ENCODE peak calls at places on chromosomes 7 and 10, in seven cellular contexts. One of them, this sample, is unnamed.

GRCh38 chr10:78729810-78730209 is 339.0 kb upstream of the ZMIZ1 start:
- DNase-seq in heart right ventricle: no peak
- DNase-seq in GM23248: no peak
- DNase-seq in endodermal cell: no peak
- DNase-seq in H1: no peak
- DNase-seq in MG63: no peak
- DNase-seq in small intestine: no peak
- DNase-seq in this sample: no peak

GRCh38 chr7:78473011-78473410 is 674.4 kb downstream of the PHTF2 start:
- DNase-seq in H1: no peak
- DNase-seq in heart right ventricle: no peak
- DNase-seq in MG63: no peak
- DNase-seq in endodermal cell: no peak
- DNase-seq in small intestine: no peak
- DNase-seq in GM23248: peak; percentile 60
- DNase-seq in this sample: no peak

GRCh38 chr10:19819419-19820033 is 3.3 kb downstream of the PLXDC2 start:
- DNase-seq in MG63: no peak
- DNase-seq in endodermal cell: no peak
- DNase-seq in H1: no peak
- DNase-seq in small intestine: peak; percentile 80
- DNase-seq in GM23248: peak; percentile 65
- DNase-seq in heart right ventricle: peak; percentile 78
- DNase-seq in this sample: no peak

GRCh38 chr10:102815790-102816549 is 21.2 kb downstream of the CYP17A1 start:
- DNase-seq in MG63: no peak
- DNase-seq in H1: no peak
- DNase-seq in small intestine: no peak
- DNase-seq in endodermal cell: no peak
- DNase-seq in GM23248: peak; percentile 88
- DNase-seq in heart right ventricle: peak; percentile 81
- DNase-seq in this sample: peak; percentile 80

GRCh38 chr10:126302831-126303230 is 85.4 kb downstream of the ADAM12 start:
- DNase-seq in small intestine: no peak
- DNase-seq in endodermal cell: no peak
- DNase-seq in H1: no peak
- DNase-seq in GM23248: peak; percentile 9
- DNase-seq in heart right ventricle: no peak
- DNase-seq in MG63: no peak
- DNase-seq in this sample: no peak

GRCh38 chr7:20562461-20562860 is 53.0 kb upstream of the ABCB5 start:
- DNase-seq in H1: no peak
- DNase-seq in GM23248: no peak
- DNase-seq in MG63: no peak
- DNase-seq in endodermal cell: no peak
- DNase-seq in heart right ventricle: no peak
- DNase-seq in small intestine: no peak
- DNase-seq in this sample: no peak

GRCh38 chr7:145219461-145219860 is 383.6 kb upstream of the TPK1 start:
- DNase-seq in MG63: peak; percentile 67
- DNase-seq in heart right ventricle: no peak
- DNase-seq in small intestine: no peak
- DNase-seq in GM23248: no peak
- DNase-seq in H1: no peak
- DNase-seq in endodermal cell: no peak
- DNase-seq in this sample: no peak

GRCh38 chr7:8260871-8261707 is 878 bp downstream of the ICA1 start:
- DNase-seq in endodermal cell: no peak
- DNase-seq in small intestine: peak; percentile 70
- DNase-seq in heart right ventricle: peak; percentile 75
- DNase-seq in GM23248: peak; percentile 18
- DNase-seq in MG63: peak; percentile 29
- DNase-seq in H1: no peak
- DNase-seq in this sample: peak; percentile 80

GRCh38 chr7:104362756-104363155 is 34.4 kb downstream of the LHFPL3 start:
- DNase-seq in MG63: no peak
- DNase-seq in endodermal cell: no peak
- DNase-seq in heart right ventricle: no peak
- DNase-seq in small intestine: no peak
- DNase-seq in GM23248: no peak
- DNase-seq in H1: no peak
- DNase-seq in this sample: no peak

GRCh38 chr10:99930731-99931550 is 78.8 kb downstream of the DNMBP start:
- DNase-seq in H1: no peak
- DNase-seq in small intestine: peak; percentile 98
- DNase-seq in MG63: no peak
- DNase-seq in endodermal cell: peak; percentile 71
- DNase-seq in GM23248: no peak
- DNase-seq in heart right ventricle: no peak
- DNase-seq in this sample: no peak

GRCh38 chr10:78937800-78938694 is 130.7 kb upstream of the ZMIZ1 start:
- DNase-seq in GM23248: no peak
- DNase-seq in MG63: no peak
- DNase-seq in small intestine: no peak
- DNase-seq in heart right ventricle: no peak
- DNase-seq in H1: no peak
- DNase-seq in endodermal cell: peak; percentile 79
- DNase-seq in this sample: no peak

GRCh38 chr10:102644066-102644645 is at the start of gene TRIM8:
- DNase-seq in MG63: peak; percentile 55
- DNase-seq in endodermal cell: peak; percentile 82
- DNase-seq in GM23248: peak; percentile 76
- DNase-seq in H1: peak; percentile 65
- DNase-seq in small intestine: peak; percentile 88
- DNase-seq in heart right ventricle: no peak
- DNase-seq in this sample: no peak

GRCh38 chr10:115093286-115093775 is at the start of gene ATRNL1:
- DNase-seq in endodermal cell: peak; percentile 89
- DNase-seq in MG63: peak; percentile 42
- DNase-seq in GM23248: peak; percentile 49
- DNase-seq in small intestine: no peak
- DNase-seq in H1: peak; percentile 82
- DNase-seq in heart right ventricle: peak; percentile 13
- DNase-seq in this sample: peak; percentile 53

GRCh38 chr10:24938076-24938475 is 14.3 kb downstream of the PRTFDC1 start:
- DNase-seq in H1: no peak
- DNase-seq in small intestine: no peak
- DNase-seq in heart right ventricle: no peak
- DNase-seq in GM23248: peak; percentile 9
- DNase-seq in endodermal cell: no peak
- DNase-seq in MG63: no peak
- DNase-seq in this sample: no peak

GRCh38 chr7:140215281-140215680 is 38.5 kb upstream of the KDM7A start:
- DNase-seq in GM23248: no peak
- DNase-seq in MG63: no peak
- DNase-seq in heart right ventricle: no peak
- DNase-seq in H1: no peak
- DNase-seq in small intestine: no peak
- DNase-seq in endodermal cell: no peak
- DNase-seq in this sample: no peak

GRCh38 chr10:98431016-98431415 is 15.7 kb downstream of the HPS1 start:
- DNase-seq in endodermal cell: no peak
- DNase-seq in MG63: no peak
- DNase-seq in heart right ventricle: peak; percentile 67
- DNase-seq in H1: no peak
- DNase-seq in small intestine: no peak
- DNase-seq in GM23248: no peak
- DNase-seq in this sample: no peak

GRCh38 chr10:98427011-98427515 is 12.1 kb upstream of the PYROXD2 start:
- DNase-seq in heart right ventricle: no peak
- DNase-seq in MG63: no peak
- DNase-seq in H1: no peak
- DNase-seq in GM23248: no peak
- DNase-seq in endodermal cell: peak; percentile 35
- DNase-seq in small intestine: no peak
- DNase-seq in this sample: no peak

GRCh38 chr10:98432330-98432729 is 14.4 kb downstream of the HPS1 start:
- DNase-seq in heart right ventricle: no peak
- DNase-seq in GM23248: no peak
- DNase-seq in H1: no peak
- DNase-seq in endodermal cell: no peak
- DNase-seq in small intestine: no peak
- DNase-seq in MG63: no peak
- DNase-seq in this sample: no peak

GRCh38 chr10:98430427-98430826 is 15.4 kb upstream of the PYROXD2 start:
- DNase-seq in H1: no peak
- DNase-seq in endodermal cell: no peak
- DNase-seq in heart right ventricle: no peak
- DNase-seq in GM23248: no peak
- DNase-seq in small intestine: no peak
- DNase-seq in MG63: no peak
- DNase-seq in this sample: no peak

GRCh38 chr10:98429320-98430072 is 14.5 kb upstream of the PYROXD2 start:
- DNase-seq in H1: no peak
- DNase-seq in GM23248: no peak
- DNase-seq in small intestine: no peak
- DNase-seq in endodermal cell: no peak
- DNase-seq in heart right ventricle: no peak
- DNase-seq in MG63: no peak
- DNase-seq in this sample: no peak
- H3K36me3 ChIP-seq in H1: no peaks in the 10 kb centered on the region
- H3K36me3 ChIP-seq in GM23248: peaks cover 21% of the 10 kb centered on the region
- H3K36me3 ChIP-seq in small intestine: peaks cover 13% of the 10 kb centered on the region
- H3K36me3 ChIP-seq in endodermal cell: peaks cover 52% of the 10 kb centered on the region
- H3K36me3 ChIP-seq in heart right ventricle: peaks cover 93% of the 10 kb centered on the region
- H3K36me3 ChIP-seq in MG63: peaks cover 12% of the 10 kb centered on the region
- H3K36me3 ChIP-seq in this sample: peaks cover 17% of the 10 kb centered on the region

GRCh38 chr10:73655257-73655989 is 406 bp downstream of the SYNPO2L start:
- DNase-seq in small intestine: no peak
- DNase-seq in heart right ventricle: no peak
- DNase-seq in GM23248: no peak
- DNase-seq in MG63: no peak
- DNase-seq in H1: no peak
- DNase-seq in endodermal cell: no peak
- DNase-seq in this sample: no peak

GRCh38 chr10:73653701-73654100 is 2.1 kb downstream of the SYNPO2L start:
- DNase-seq in small intestine: no peak
- DNase-seq in GM23248: no peak
- DNase-seq in endodermal cell: peak; percentile 56
- DNase-seq in H1: no peak
- DNase-seq in heart right ventricle: no peak
- DNase-seq in MG63: no peak
- DNase-seq in this sample: no peak

GRCh38 chr10:73655990-73656298 is at the start of gene SYNPO2L:
- DNase-seq in MG63: no peak
- DNase-seq in GM23248: no peak
- DNase-seq in endodermal cell: no peak
- DNase-seq in H1: no peak
- DNase-seq in heart right ventricle: peak; percentile 79
- DNase-seq in small intestine: no peak
- DNase-seq in this sample: no peak

GRCh38 chr10:73650537-73651331 is 5.1 kb downstream of the SYNPO2L start:
- DNase-seq in heart right ventricle: peak; percentile 81
- DNase-seq in MG63: no peak
- DNase-seq in H1: no peak
- DNase-seq in GM23248: peak; percentile 86
- DNase-seq in endodermal cell: no peak
- DNase-seq in small intestine: no peak
- DNase-seq in this sample: no peak

DNA sequence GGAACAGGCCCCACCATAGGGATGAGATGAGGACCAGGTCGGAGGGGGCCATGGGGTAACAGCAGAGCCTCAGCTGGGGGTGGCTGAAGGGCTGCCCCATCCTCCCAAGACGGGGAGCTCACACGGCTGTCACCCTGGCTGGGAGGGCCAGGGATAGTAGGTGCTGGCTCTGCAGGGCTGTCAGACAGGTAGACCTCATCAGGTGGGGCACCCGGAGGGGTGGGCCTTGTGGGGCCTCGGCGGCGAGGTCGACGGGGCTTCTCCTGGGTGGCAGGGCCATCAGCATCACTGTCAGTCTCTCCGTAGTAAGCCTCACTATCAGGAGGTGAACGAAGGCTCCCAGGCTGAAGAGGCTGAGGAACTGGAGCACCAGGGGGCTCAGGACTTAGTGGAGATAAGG is 2.6 kb downstream of the SYNPO2L start:
- DNase-seq in GM23248: no peak
- DNase-seq in H1: no peak
- DNase-seq in heart right ventricle: no peak
- DNase-seq in endodermal cell: no peak
- DNase-seq in MG63: no peak
- DNase-seq in small intestine: no peak
- DNase-seq in this sample: no peak
- H3K36me3 ChIP-seq in GM23248: no peaks in the 10 kb centered on the region
- H3K36me3 ChIP-seq in H1: no peaks in the 10 kb centered on the region
- H3K36me3 ChIP-seq in heart right ventricle: no peaks in the 10 kb centered on the region
- H3K36me3 ChIP-seq in endodermal cell: no peaks in the 10 kb centered on the region
- H3K36me3 ChIP-seq in MG63: no peaks in the 10 kb centered on the region
- H3K36me3 ChIP-seq in small intestine: no peaks in the 10 kb centered on the region
- H3K36me3 ChIP-seq in this sample: no peaks in the 10 kb centered on the region

GRCh38 chr7:143399642-143400041 is 9.0 kb downstream of the EPHA1 start:
- DNase-seq in H1: no peak
- DNase-seq in MG63: no peak
- DNase-seq in small intestine: no peak
- DNase-seq in endodermal cell: no peak
- DNase-seq in heart right ventricle: no peak
- DNase-seq in GM23248: no peak
- DNase-seq in this sample: no peak

GRCh38 chr7:143401265-143401664 is 7.4 kb downstream of the EPHA1 start:
- DNase-seq in MG63: no peak
- DNase-seq in GM23248: no peak
- DNase-seq in endodermal cell: no peak
- DNase-seq in heart right ventricle: no peak
- DNase-seq in H1: no peak
- DNase-seq in small intestine: no peak
- DNase-seq in this sample: peak; percentile 73

GRCh38 chr7:143398616-143399015 is 10.0 kb downstream of the EPHA1 start:
- DNase-seq in heart right ventricle: no peak
- DNase-seq in H1: no peak
- DNase-seq in GM23248: no peak
- DNase-seq in endodermal cell: no peak
- DNase-seq in MG63: no peak
- DNase-seq in small intestine: no peak
- DNase-seq in this sample: peak; percentile 73

GRCh38 chr7:143397710-143398530 is 10.7 kb downstream of the EPHA1 start:
- DNase-seq in MG63: no peak
- DNase-seq in small intestine: no peak
- DNase-seq in H1: no peak
- DNase-seq in GM23248: no peak
- DNase-seq in endodermal cell: no peak
- DNase-seq in heart right ventricle: no peak
- DNase-seq in this sample: no peak

DNA sequence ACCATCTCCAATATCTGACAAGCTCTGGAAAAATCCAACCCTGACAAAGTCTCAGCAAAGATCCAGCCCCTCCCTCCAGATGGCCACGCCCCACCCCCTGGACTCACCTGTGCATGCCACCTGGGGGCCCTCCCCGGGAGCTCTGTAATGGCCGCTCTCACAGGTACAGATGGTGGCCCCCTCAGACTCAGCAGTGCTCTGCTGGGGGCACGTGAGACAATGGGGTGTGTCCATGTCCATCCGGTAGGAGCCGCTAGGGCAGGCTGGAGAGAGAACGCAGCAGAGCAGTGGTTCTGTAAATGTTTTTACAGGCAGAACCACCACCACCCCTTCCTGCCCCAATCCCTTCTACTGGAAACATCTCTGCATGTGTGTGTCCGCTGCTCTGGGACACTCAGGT is 9.5 kb downstream of the EPHA1 start:
- DNase-seq in GM23248: no peak
- DNase-seq in endodermal cell: no peak
- DNase-seq in H1: no peak
- DNase-seq in small intestine: no peak
- DNase-seq in MG63: no peak
- DNase-seq in heart right ventricle: no peak
- DNase-seq in this sample: no peak
- H3K36me3 ChIP-seq in GM23248: no peaks in the 10 kb centered on the region
- H3K36me3 ChIP-seq in endodermal cell: peaks cover 8% of the 10 kb centered on the region
- H3K36me3 ChIP-seq in H1: peaks cover 48% of the 10 kb centered on the region
- H3K36me3 ChIP-seq in small intestine: peaks cover 5% of the 10 kb centered on the region
- H3K36me3 ChIP-seq in MG63: no peaks in the 10 kb centered on the region
- H3K36me3 ChIP-seq in heart right ventricle: no peaks in the 10 kb centered on the region
- H3K36me3 ChIP-seq in this sample: no peaks in the 10 kb centered on the region

GRCh38 chr7:29291723-29292591 is 97.4 kb downstream of the CHN2 start:
- DNase-seq in heart right ventricle: no peak
- DNase-seq in H1: no peak
- DNase-seq in small intestine: peak; percentile 70
- DNase-seq in MG63: no peak
- DNase-seq in GM23248: no peak
- DNase-seq in endodermal cell: no peak
- DNase-seq in this sample: no peak
- H3K36me3 ChIP-seq in heart right ventricle: no peaks in the 10 kb centered on the region
- H3K36me3 ChIP-seq in H1: no peaks in the 10 kb centered on the region
- H3K36me3 ChIP-seq in small intestine: no peaks in the 10 kb centered on the region
- H3K36me3 ChIP-seq in MG63: no peaks in the 10 kb centered on the region
- H3K36me3 ChIP-seq in GM23248: no peaks in the 10 kb centered on the region
- H3K36me3 ChIP-seq in endodermal cell: no peaks in the 10 kb centered on the region
- H3K36me3 ChIP-seq in this sample: no peaks in the 10 kb centered on the region